ENCODE peak calls at places on chromosome X, in six cellular contexts. J is fibroblast of lung, T is progenitor cell of endocrine pancreas, X is GM13977, N is fibroblast of the aortic adventitia, P is endothelial cell. Y is an unnamed sample.

GRCh38 chrX:75067931-75068330 is 88.2 kb downstream of the ABCB7 start:
- DNase-seq in J (peak), X (no peak), P (no peak), T (no peak), N (no peak), Y (no peak)

GRCh38 chrX:786441-786881 is 155.9 kb downstream of the SHOX start:
- DNase-seq in P (no peak), X (no peak), J (no peak), N (no peak), T (no peak), Y (no peak)

GRCh38 chrX:153074935-153075334 is 2.7 kb downstream of the PNMA6A start:
- DNase-seq in X (no peak), T (no peak), P (no peak), N (no peak), J (no peak), Y (no peak)

GRCh38 chrX:26845051-26845450 is 618.1 kb downstream of the PPP4R3C start:
- DNase-seq in X (no peak), J (peak), P (no peak), T (no peak), N (peak), Y (peak)

GRCh38 chrX:25548806-25549205 is 533.0 kb upstream of the ARX start:
- DNase-seq in T (no peak), X (no peak), N (peak), J (no peak), P (no peak), Y (no peak)

GRCh38 chrX:146278381-146278780 is 460.8 kb downstream of the SLITRK2 start:
- DNase-seq in N (no peak), J (no peak), P (peak), X (no peak), T (no peak), Y (no peak)

GRCh38 chrX:85004255-85004654 is 578 bp downstream of the APOOL start:
- DNase-seq in P (no peak), X (no peak), N (peak), J (peak), T (no peak), Y (peak)

GRCh38 chrX:132463411-132463810 is 25.4 kb downstream of the MBNL3 start:
- DNase-seq in X (no peak), N (peak), J (peak), P (no peak), T (no peak), Y (no peak)

GRCh38 chrX:115561605-115562491 is 874 bp downstream of the PLS3 start:
- DNase-seq in J (peak), T (peak), X (peak), P (peak), N (peak), Y (peak)

GRCh38 chrX:31061091-31061490 is 10.8 kb downstream of the FTHL17 start:
- DNase-seq in X (no peak), N (no peak), T (no peak), P (no peak), J (no peak), Y (no peak)

GRCh38 chrX:131830400-131831184 is 192.5 kb upstream of the STK26 start:
- DNase-seq in N (peak), J (peak), P (peak), T (peak), X (no peak), Y (peak)

GRCh38 chrX:128396601-128397000 is 344.4 kb upstream of the ACTRT1 start:
- DNase-seq in X (no peak), J (no peak), N (no peak), T (no peak), P (no peak), Y (no peak)

GRCh38 chrX:1389181-1389992 is 2.5 kb downstream of the SLC25A6 start:
- DNase-seq in J (no peak), P (no peak), T (no peak), N (no peak), X (no peak), Y (no peak)

GRCh38 chrX:48617542-48618340 is 20.4 kb downstream of the WDR13 start:
- DNase-seq in T (no peak), J (no peak), N (peak), X (no peak), P (no peak), Y (peak)

GRCh38 chrX:103629295-103630170 is 758 bp downstream of the TCEAL1 start:
- DNase-seq in P (peak), J (peak), X (peak), N (peak), T (peak), Y (peak)

GRCh38 chrX:7574325-7574724 is 268.6 kb upstream of the VCX start:
- DNase-seq in N (no peak), X (no peak), P (peak), T (peak), J (no peak), Y (peak)

GRCh38 chrX:64394874-64395567 is at the start of gene MTMR8:
- DNase-seq in P (peak), T (peak), J (peak), X (peak), N (no peak), Y (peak)

GRCh38 chrX:152177052-152177451 is 38.7 kb upstream of the MAGEA10 start:
- DNase-seq in N (no peak), J (no peak), P (no peak), X (no peak), T (no peak), Y (no peak)

GRCh38 chrX:85196319-85196718 is 47.3 kb downstream of the SATL1 start:
- DNase-seq in P (no peak), N (no peak), T (no peak), X (no peak), J (no peak), Y (no peak)

GRCh38 chrX:94961730-94962129 is 1287.7 kb downstream of the FAM133A start:
- DNase-seq in X (no peak), N (no peak), T (no peak), P (no peak), J (no peak), Y (no peak)

GRCh38 chrX:43707812-43708548 is 51.9 kb downstream of the MAOA start:
- DNase-seq in P (no peak), T (no peak), J (peak), N (peak), X (no peak), Y (peak)

GRCh38 chrX:57643698-57644097 is 36.4 kb downstream of the NLRP2B start:
- DNase-seq in P (no peak), T (no peak), X (no peak), J (no peak), N (no peak), Y (peak)

GRCh38 chrX:77415161-77415560 is 32.0 kb upstream of the FGF16 start:
- DNase-seq in X (no peak), T (no peak), J (no peak), N (peak), P (no peak), Y (no peak)

GRCh38 chrX:153498453-153498852 is 3.7 kb downstream of the BGN start:
- DNase-seq in P (no peak), J (no peak), T (no peak), N (no peak), X (no peak), Y (no peak)

GRCh38 chrX:35122756-35123155 is 180.2 kb downstream of the FAM47B start:
- DNase-seq in T (no peak), J (peak), N (no peak), X (no peak), P (no peak), Y (peak)

GRCh38 chrX:8042304-8042703 is 115.1 kb upstream of the PNPLA4 start:
- DNase-seq in J (no peak), X (no peak), P (no peak), T (no peak), N (no peak), Y (no peak)

GRCh38 chrX:1531106-1531890 is 5.7 kb downstream of the P2RY8 start:
- DNase-seq in T (no peak), N (no peak), P (no peak), J (no peak), X (no peak), Y (no peak)

GRCh38 chrX:136712631-136713030 is 64.7 kb downstream of the CD40LG start:
- DNase-seq in P (no peak), J (no peak), X (no peak), N (no peak), T (no peak), Y (no peak)

GRCh38 chrX:8815460-8816065 is 14.4 kb upstream of the FAM9A start:
- DNase-seq in X (peak), T (peak), J (peak), P (peak), N (peak), Y (peak)

GRCh38 chrX:40459576-40460158 is 121.1 kb upstream of the ATP6AP2 start:
- DNase-seq in X (no peak), P (no peak), N (no peak), T (no peak), J (no peak), Y (no peak)

GRCh38 chrX:131746491-131746968 is 202.7 kb downstream of the OR13H1 start:
- DNase-seq in T (no peak), X (peak), P (no peak), N (peak), J (no peak), Y (peak)

GRCh38 chrX:525134-525533 is 105.5 kb upstream of the SHOX start:
- DNase-seq in X (no peak), P (no peak), J (no peak), N (no peak), T (no peak), Y (no peak)

GRCh38 chrX:48972214-48973164 is 845 bp upstream of the KCND1 start:
- DNase-seq in J (peak), N (peak), P (peak), T (no peak), X (peak), Y (peak)

DNA sequence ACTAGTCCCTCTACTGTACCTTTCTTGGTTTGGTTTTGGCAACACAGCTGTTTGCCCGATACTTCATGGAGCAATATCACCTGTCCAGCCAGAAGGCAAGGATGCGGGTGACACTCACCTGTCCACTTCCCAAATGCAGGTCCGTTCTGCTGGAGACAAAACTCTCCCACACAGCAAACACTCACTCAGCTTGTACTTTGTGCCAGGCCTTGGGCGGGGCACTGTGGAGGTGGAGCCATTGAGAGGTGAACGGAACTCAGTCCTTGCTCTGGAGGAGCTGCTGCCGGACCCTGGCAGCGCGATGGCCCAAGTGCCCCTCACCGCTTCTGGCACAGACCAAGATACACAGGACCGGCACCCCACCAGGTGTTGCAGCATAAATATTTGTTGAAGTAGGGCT is 15.3 kb upstream of the HMGB3 start:
- DNase-seq in N (no peak), X (no peak), T (no peak), J (no peak), P (no peak), Y (no peak)
- TF ChIP-seq CTCF in N (no peak), X (no peak), T (no peak), J (no peak), P (no peak), Y (no peak)

GRCh38 chrX:71653344-71653743 is 14.0 kb upstream of the LOC101059915 start:
- DNase-seq in T (no peak), N (no peak), J (no peak), X (no peak), P (no peak), Y (no peak)

GRCh38 chrX:71652405-71652804 is 14.9 kb upstream of the LOC101059915 start:
- DNase-seq in J (peak), X (no peak), T (no peak), P (peak), N (peak), Y (peak)

DNA sequence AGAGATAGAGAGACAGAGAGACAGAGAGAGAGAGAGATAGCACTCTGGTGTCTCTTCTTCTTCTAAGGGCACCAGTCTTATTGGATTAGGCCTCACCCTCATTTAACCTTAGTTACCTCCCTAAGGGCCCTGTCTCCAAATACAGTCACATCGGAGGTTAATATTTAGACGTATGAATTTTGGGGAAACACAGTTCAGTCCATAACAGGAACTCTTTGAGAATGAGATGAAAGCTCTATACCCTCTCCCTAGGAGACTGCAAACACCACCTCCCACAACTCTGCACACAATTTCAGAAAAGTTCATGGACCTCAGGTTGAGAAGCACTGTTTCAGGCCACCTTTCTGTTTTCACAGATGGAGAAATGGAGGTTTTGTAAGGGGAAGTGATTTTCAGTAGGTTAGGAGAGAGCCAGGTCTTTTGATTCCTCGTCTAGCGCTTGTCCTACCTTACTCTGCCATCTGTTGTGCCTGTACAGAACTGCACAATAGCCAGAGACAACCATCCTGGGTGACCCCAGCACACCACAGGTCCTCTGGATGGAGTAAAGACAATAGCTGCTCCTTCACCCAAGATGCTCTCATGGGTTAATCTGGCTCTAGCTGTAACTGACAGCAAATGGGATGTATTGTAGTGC is 16.9 kb upstream of the LOC101059915 start:
- DNase-seq in P (no peak), T (no peak), N (no peak), J (no peak), X (no peak), Y (no peak)
- TF ChIP-seq CTCF in P (no peak), T (peak), N (no peak), J (no peak), X (peak), Y (no peak)

DNA sequence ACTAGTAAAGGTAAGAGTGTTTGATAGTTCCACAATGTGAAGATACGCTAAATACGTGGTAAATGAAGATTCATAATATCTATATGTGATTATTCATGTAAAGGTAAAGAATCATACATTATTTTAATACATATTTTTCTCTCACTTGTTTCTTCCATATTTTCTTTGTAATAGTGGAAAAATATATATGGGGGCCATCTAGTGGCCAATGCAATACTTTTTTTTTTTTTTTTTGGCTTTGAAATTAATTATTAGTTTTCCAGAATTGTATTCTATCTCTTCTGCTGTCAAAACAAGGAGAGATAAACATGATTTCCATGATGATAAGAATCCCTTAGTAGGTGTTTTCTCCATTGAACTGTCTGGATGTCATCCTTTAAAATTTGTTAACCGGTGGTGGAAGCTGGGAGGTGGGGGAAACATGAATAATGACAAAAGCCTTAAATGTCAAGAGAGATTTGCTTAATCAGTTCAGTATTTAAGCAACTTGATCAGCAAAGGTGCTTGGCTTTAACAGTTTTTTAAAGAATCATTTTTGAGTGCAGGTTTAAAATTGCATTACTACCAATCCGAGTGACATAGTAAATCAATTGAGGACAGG is 508.7 kb upstream of the HTR2C start:
- DNase-seq in P (no peak), N (peak), X (no peak), T (no peak), J (no peak), Y (peak)
- TF ChIP-seq CTCF in P (peak), N (peak), X (peak), T (peak), J (no peak), Y (peak)

GRCh38 chrX:2652106-2652505 is 39.0 kb upstream of the CD99 start:
- DNase-seq in J (no peak), P (no peak), X (no peak), T (no peak), N (no peak), Y (no peak)
- TF ChIP-seq CTCF in J (no peak), P (peak), X (peak), T (peak), N (peak), Y (peak)

GRCh38 chrX:118802857-118803256 is 20.8 kb upstream of the ZCCHC12 start:
- DNase-seq in X (no peak), N (peak), J (peak), T (no peak), P (no peak), Y (peak)
- TF ChIP-seq CTCF in X (no peak), N (no peak), J (no peak), T (no peak), P (no peak), Y (no peak)

GRCh38 chrX:106404512-106404911 is 207.3 kb upstream of the RADX start:
- DNase-seq in X (no peak), T (no peak), J (no peak), N (no peak), P (no peak), Y (no peak)
- TF ChIP-seq CTCF in X (no peak), T (peak), J (no peak), N (peak), P (no peak), Y (peak)

GRCh38 chrX:71148278-71148663 is 3.6 kb downstream of the NLGN3 start:
- DNase-seq in J (no peak), X (no peak), T (no peak), N (no peak), P (no peak), Y (no peak)
- TF ChIP-seq CTCF in J (no peak), X (no peak), T (no peak), N (no peak), P (no peak), Y (no peak)